ENCODE peak calls at places on chromosomes 16 and 17, in six cellular contexts. One of them, this sample, is unnamed.

GRCh38 chr17:8719291-8720246 is 25.1 kb downstream of the CCDC42 start:
- DNase-seq in esophagus muscularis mucosa: no peak
- DNase-seq in spleen: no peak
- DNase-seq in stomach: no peak
- DNase-seq in tibial nerve: no peak
- DNase-seq in uterus: no peak
- DNase-seq in this sample: no peak

GRCh38 chr17:27605409-27605808 is 25.6 kb upstream of the LGALS9 start:
- DNase-seq in esophagus muscularis mucosa: no peak
- DNase-seq in tibial nerve: no peak
- DNase-seq in uterus: no peak
- DNase-seq in stomach: no peak
- DNase-seq in spleen: no peak
- DNase-seq in this sample: no peak

GRCh38 chr16:50068550-50068949 is 2.8 kb downstream of the HEATR3 start:
- DNase-seq in spleen: no peak
- DNase-seq in esophagus muscularis mucosa: no peak
- DNase-seq in uterus: no peak
- DNase-seq in tibial nerve: no peak
- DNase-seq in stomach: no peak
- DNase-seq in this sample: no peak

GRCh38 chr17:6755731-6756184 is at the start of gene XAF1:
- DNase-seq in stomach: peak
- DNase-seq in tibial nerve: no peak
- DNase-seq in spleen: peak
- DNase-seq in uterus: peak
- DNase-seq in esophagus muscularis mucosa: no peak
- DNase-seq in this sample: peak

GRCh38 chr17:49861150-49861884 is 13.4 kb upstream of the TAC4 start:
- DNase-seq in esophagus muscularis mucosa: no peak
- DNase-seq in spleen: no peak
- DNase-seq in stomach: no peak
- DNase-seq in uterus: peak
- DNase-seq in tibial nerve: no peak
- DNase-seq in this sample: peak

GRCh38 chr17:77636835-77637806 is 321.4 kb upstream of the TNRC6C start:
- DNase-seq in uterus: no peak
- DNase-seq in esophagus muscularis mucosa: no peak
- DNase-seq in tibial nerve: no peak
- DNase-seq in stomach: no peak
- DNase-seq in spleen: peak
- DNase-seq in this sample: no peak

GRCh38 chr16:4103741-4104140 is 12.5 kb downstream of the ADCY9 start:
- DNase-seq in uterus: no peak
- DNase-seq in stomach: no peak
- DNase-seq in esophagus muscularis mucosa: no peak
- DNase-seq in tibial nerve: no peak
- DNase-seq in spleen: peak
- DNase-seq in this sample: no peak

GRCh38 chr17:1865252-1866037 is 35.6 kb downstream of the RPA1 start:
- DNase-seq in uterus: no peak
- DNase-seq in stomach: peak
- DNase-seq in spleen: peak
- DNase-seq in esophagus muscularis mucosa: no peak
- DNase-seq in tibial nerve: no peak
- DNase-seq in this sample: no peak

GRCh38 chr16:964696-965395 is 5.9 kb downstream of the LMF1 start:
- DNase-seq in tibial nerve: no peak
- DNase-seq in esophagus muscularis mucosa: no peak
- DNase-seq in uterus: no peak
- DNase-seq in stomach: no peak
- DNase-seq in spleen: peak
- DNase-seq in this sample: no peak

GRCh38 chr17:18225562-18226283 is at the start of gene LLGL1:
- DNase-seq in spleen: no peak
- DNase-seq in stomach: no peak
- DNase-seq in esophagus muscularis mucosa: no peak
- DNase-seq in tibial nerve: no peak
- DNase-seq in uterus: peak
- DNase-seq in this sample: no peak

GRCh38 chr17:74923538-74924249 is 379 bp upstream of the OTOP2 start:
- DNase-seq in spleen: peak
- DNase-seq in tibial nerve: no peak
- DNase-seq in esophagus muscularis mucosa: no peak
- DNase-seq in stomach: peak
- DNase-seq in uterus: peak
- DNase-seq in this sample: peak

GRCh38 chr17:77330602-77331081 is 189.9 kb downstream of the SEC14L1 start:
- DNase-seq in spleen: peak
- DNase-seq in tibial nerve: peak
- DNase-seq in esophagus muscularis mucosa: no peak
- DNase-seq in uterus: peak
- DNase-seq in stomach: peak
- DNase-seq in this sample: peak

GRCh38 chr16:9885876-9886275 is 296.4 kb downstream of the GRIN2A start:
- DNase-seq in spleen: no peak
- DNase-seq in esophagus muscularis mucosa: no peak
- DNase-seq in stomach: no peak
- DNase-seq in uterus: no peak
- DNase-seq in tibial nerve: no peak
- DNase-seq in this sample: no peak

GRCh38 chr16:72711823-72712222 is 336.1 kb downstream of the ZFHX3 start:
- DNase-seq in esophagus muscularis mucosa: no peak
- DNase-seq in stomach: no peak
- DNase-seq in tibial nerve: no peak
- DNase-seq in uterus: no peak
- DNase-seq in spleen: no peak
- DNase-seq in this sample: no peak

GRCh38 chr16:89893642-89894548 is 20.5 kb downstream of the TCF25 start:
- DNase-seq in uterus: no peak
- DNase-seq in esophagus muscularis mucosa: no peak
- DNase-seq in spleen: no peak
- DNase-seq in stomach: no peak
- DNase-seq in tibial nerve: no peak
- DNase-seq in this sample: no peak

GRCh38 chr17:79617304-79617703 is 6.5 kb upstream of the RBFOX3 start:
- DNase-seq in spleen: peak
- DNase-seq in esophagus muscularis mucosa: no peak
- DNase-seq in tibial nerve: no peak
- DNase-seq in stomach: no peak
- DNase-seq in uterus: no peak
- DNase-seq in this sample: peak

GRCh38 chr17:74147436-74147835 is 56.0 kb upstream of the RPL38 start:
- DNase-seq in uterus: no peak
- DNase-seq in spleen: no peak
- DNase-seq in esophagus muscularis mucosa: peak
- DNase-seq in tibial nerve: no peak
- DNase-seq in stomach: no peak
- DNase-seq in this sample: no peak

GRCh38 chr17:31486351-31487062 is 95.0 kb downstream of the RAB11FIP4 start:
- DNase-seq in spleen: peak
- DNase-seq in uterus: no peak
- DNase-seq in stomach: peak
- DNase-seq in esophagus muscularis mucosa: no peak
- DNase-seq in tibial nerve: no peak
- DNase-seq in this sample: no peak
- TF ChIP-seq POLR2A in spleen: no peak
- TF ChIP-seq POLR2A in uterus: no peak
- TF ChIP-seq POLR2A in stomach: no peak
- TF ChIP-seq POLR2A in esophagus muscularis mucosa: no peak
- TF ChIP-seq POLR2A in tibial nerve: no peak
- TF ChIP-seq POLR2A in this sample: no peak

DNA sequence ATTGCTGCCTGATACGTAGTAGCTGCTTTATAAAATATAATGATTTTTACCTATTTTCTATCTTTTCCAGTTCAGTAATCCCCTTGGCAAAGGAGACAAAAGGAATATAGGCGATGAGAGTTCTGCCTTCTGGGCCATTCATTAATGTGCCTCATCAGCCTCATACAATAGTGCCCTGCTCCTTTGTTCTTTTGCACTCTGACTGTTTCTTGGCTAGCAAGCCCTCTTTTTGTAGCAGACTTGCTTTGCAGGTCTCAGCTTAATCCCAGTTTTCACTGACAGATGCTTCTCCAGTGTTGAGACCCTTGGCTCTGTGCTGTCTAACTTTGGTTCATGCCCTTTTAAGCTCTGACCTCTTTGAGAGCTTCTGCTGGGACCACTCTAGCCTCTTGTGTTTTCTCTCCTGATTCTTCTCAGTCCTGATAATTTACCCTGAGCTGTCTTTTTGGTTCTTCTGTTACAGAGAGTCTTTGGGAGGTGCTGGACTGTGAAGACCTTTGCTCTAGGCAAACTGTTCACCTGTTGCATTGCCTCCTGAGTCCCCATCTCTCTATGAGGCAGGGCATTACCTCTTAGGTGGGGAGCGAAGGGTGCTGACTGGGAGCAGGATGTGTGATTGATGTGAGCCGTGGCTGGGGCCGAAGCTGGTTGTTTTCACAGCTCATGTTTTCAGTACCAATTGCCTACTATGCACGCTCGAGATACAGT is 10.6 kb downstream of the HSD17B2 start:
- DNase-seq in esophagus muscularis mucosa: no peak
- DNase-seq in stomach: no peak
- DNase-seq in uterus: no peak
- DNase-seq in spleen: no peak
- DNase-seq in tibial nerve: no peak
- DNase-seq in this sample: no peak
- H3K4me3 ChIP-seq in esophagus muscularis mucosa: no peak
- H3K4me3 ChIP-seq in stomach: no peak
- H3K4me3 ChIP-seq in uterus: no peak
- H3K4me3 ChIP-seq in spleen: no peak
- H3K4me3 ChIP-seq in tibial nerve: no peak
- H3K4me3 ChIP-seq in this sample: no peak

GRCh38 chr17:61579961-61580360 is 11.1 kb downstream of the NACA2 start:
- DNase-seq in spleen: no peak
- DNase-seq in stomach: no peak
- DNase-seq in tibial nerve: no peak
- DNase-seq in esophagus muscularis mucosa: no peak
- DNase-seq in uterus: no peak
- DNase-seq in this sample: no peak
- TF ChIP-seq CTCF in spleen: no peak
- TF ChIP-seq CTCF in stomach: no peak
- TF ChIP-seq CTCF in tibial nerve: no peak
- TF ChIP-seq CTCF in esophagus muscularis mucosa: no peak
- TF ChIP-seq CTCF in uterus: no peak
- TF ChIP-seq CTCF in this sample: no peak

DNA sequence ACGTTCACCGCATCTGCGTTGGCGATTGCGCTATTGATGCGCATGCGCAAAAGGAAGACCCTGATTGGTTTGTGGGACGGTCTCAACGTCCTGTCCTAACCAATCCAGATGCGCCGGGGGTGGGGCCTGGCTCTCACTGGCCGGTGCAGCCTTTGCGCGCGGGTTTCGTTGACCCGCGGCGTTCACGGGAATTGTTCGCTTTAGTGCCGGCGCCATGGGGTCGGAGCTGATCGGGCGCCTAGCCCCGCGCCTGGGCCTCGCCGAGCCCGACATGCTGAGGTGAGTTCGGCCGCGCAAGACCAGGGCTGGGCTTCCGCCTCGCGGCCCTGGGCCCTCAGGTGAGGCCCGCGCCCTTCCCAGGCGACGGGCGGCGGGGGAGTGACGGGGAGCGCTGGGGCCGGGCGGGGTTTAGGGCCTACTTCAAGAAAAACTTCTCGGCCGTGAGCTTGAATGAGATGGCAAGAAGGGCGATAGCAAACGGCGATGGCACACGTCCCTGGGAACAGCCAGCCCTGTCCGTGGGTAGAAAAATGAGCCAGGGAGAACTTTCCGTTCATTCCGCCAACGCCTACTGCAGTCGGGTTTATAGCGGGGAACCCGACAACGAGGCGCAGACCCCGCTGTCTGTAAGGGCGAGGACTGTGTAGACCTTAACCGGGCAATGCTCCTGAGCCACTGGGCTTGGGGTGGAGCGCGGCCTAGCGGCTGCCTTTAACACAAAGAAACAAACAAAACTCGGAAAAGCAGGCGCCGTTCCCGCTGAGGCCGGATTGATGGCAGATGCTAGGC is at the start of gene ORC6:
- DNase-seq in stomach: peak
- DNase-seq in tibial nerve: peak
- DNase-seq in esophagus muscularis mucosa: peak
- DNase-seq in uterus: peak
- DNase-seq in spleen: peak
- DNase-seq in this sample: peak
- TF ChIP-seq POLR2A in stomach: no peak
- TF ChIP-seq POLR2A in tibial nerve: no peak
- TF ChIP-seq POLR2A in esophagus muscularis mucosa: no peak
- TF ChIP-seq POLR2A in uterus: no peak
- TF ChIP-seq POLR2A in spleen: no peak
- TF ChIP-seq POLR2A in this sample: no peak

GRCh38 chr17:59154721-59155438 is at the start of gene SKA2:
- DNase-seq in spleen: peak
- DNase-seq in esophagus muscularis mucosa: peak
- DNase-seq in stomach: peak
- DNase-seq in tibial nerve: peak
- DNase-seq in uterus: peak
- DNase-seq in this sample: peak

GRCh38 chr17:59154335-59154720 is 658 bp downstream of the SKA2 start:
- DNase-seq in tibial nerve: no peak
- DNase-seq in spleen: peak
- DNase-seq in uterus: peak
- DNase-seq in stomach: peak
- DNase-seq in esophagus muscularis mucosa: no peak
- DNase-seq in this sample: peak

GRCh38 chr17:59151007-59151406 is 4.0 kb downstream of the SKA2 start:
- DNase-seq in tibial nerve: no peak
- DNase-seq in stomach: no peak
- DNase-seq in uterus: no peak
- DNase-seq in esophagus muscularis mucosa: no peak
- DNase-seq in spleen: no peak
- DNase-seq in this sample: no peak

GRCh38 chr17:59151591-59151990 is 3.4 kb downstream of the SKA2 start:
- DNase-seq in stomach: no peak
- DNase-seq in uterus: no peak
- DNase-seq in spleen: no peak
- DNase-seq in tibial nerve: no peak
- DNase-seq in esophagus muscularis mucosa: no peak
- DNase-seq in this sample: no peak

GRCh38 chr17:59152925-59153324 is 2.1 kb downstream of the SKA2 start:
- DNase-seq in uterus: no peak
- DNase-seq in stomach: no peak
- DNase-seq in spleen: no peak
- DNase-seq in esophagus muscularis mucosa: no peak
- DNase-seq in tibial nerve: no peak
- DNase-seq in this sample: no peak
- H3K4me3 ChIP-seq in uterus: no peak
- H3K4me3 ChIP-seq in stomach: no peak
- H3K4me3 ChIP-seq in spleen: no peak
- H3K4me3 ChIP-seq in esophagus muscularis mucosa: no peak
- H3K4me3 ChIP-seq in tibial nerve: no peak
- H3K4me3 ChIP-seq in this sample: no peak

DNA sequence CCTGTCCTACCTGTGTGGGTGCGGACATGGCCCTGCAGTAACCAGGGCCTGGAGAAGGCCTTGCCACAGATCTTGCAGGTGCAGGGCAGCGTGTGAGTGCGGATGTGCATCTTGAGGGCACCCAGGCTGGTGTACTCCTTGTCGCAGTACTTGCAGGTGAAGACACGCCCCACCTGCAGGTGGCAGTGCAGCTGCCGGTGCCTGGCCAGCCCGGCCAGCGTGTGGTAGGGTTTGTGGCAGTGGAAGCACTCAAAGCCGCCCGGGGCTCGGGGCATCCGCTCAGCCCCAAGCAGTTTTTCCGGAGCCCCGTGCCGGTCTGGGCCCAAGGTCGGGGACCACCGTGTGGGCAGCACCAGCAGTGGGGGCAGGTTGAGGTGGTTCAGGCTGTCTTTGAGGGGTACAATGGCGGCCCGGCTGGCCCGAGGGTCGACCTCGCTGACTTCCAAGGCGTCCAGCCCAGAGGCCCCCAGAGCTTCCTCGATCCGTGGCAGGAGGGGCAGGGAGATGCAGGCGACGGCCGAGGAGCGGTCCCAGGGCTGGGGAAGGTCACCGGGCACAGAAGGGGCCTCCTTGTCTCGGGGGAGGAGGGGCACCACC is 5.1 kb downstream of the SNAI3 start:
- DNase-seq in uterus: no peak
- DNase-seq in stomach: peak
- DNase-seq in tibial nerve: no peak
- DNase-seq in esophagus muscularis mucosa: no peak
- DNase-seq in spleen: peak
- DNase-seq in this sample: peak
- TF ChIP-seq CTCF in uterus: no peak
- TF ChIP-seq CTCF in stomach: no peak
- TF ChIP-seq CTCF in tibial nerve: no peak
- TF ChIP-seq CTCF in esophagus muscularis mucosa: no peak
- TF ChIP-seq CTCF in spleen: peak
- TF ChIP-seq CTCF in this sample: peak

This sample was measured in Peyer's patch.